ENCODE peak calls at places on chromosomes 1 and 21, in four cellular contexts. S is lower lobe of right lung, F is fibroblast of lung, P is MM.1S. V is an unnamed sample.

GRCh38 chr1:87355894-87356293 is 27.2 kb downstream of the LMO4 start:
- DNase-seq in P (no peak), F (no peak), S (no peak), V (no peak)

GRCh38 chr1:205286335-205286950 is 35.1 kb downstream of the NUAK2 start:
- DNase-seq in S (no peak), P (peak), F (peak), V (peak)

GRCh38 chr1:205438213-205439158 is 16.6 kb upstream of the LEMD1 start:
- DNase-seq in S (peak), F (peak), P (no peak), V (no peak)

GRCh38 chr1:156419863-156420208 is 50.8 kb downstream of the RHBG start:
- DNase-seq in S (no peak), P (no peak), F (no peak), V (no peak)

GRCh38 chr21:33236013-33236686 is 6.4 kb downstream of the IFNAR2 start:
- DNase-seq in S (no peak), P (no peak), F (no peak), V (no peak)

GRCh38 chr1:27527223-27527856 is 37.4 kb upstream of the WASF2 start:
- DNase-seq in F (no peak), P (no peak), S (peak), V (no peak)

GRCh38 chr1:212235848-212236247 is 49.4 kb upstream of the PPP2R5A start:
- DNase-seq in F (no peak), S (no peak), P (no peak), V (no peak)

GRCh38 chr21:32806810-32807386 is 35.3 kb upstream of the PAXBP1 start:
- DNase-seq in F (peak), P (no peak), S (no peak), V (no peak)

GRCh38 chr1:232597721-232598120 is 32.2 kb downstream of the SIPA1L2 start:
- DNase-seq in P (peak), F (no peak), S (no peak), V (no peak)

GRCh38 chr1:6953874-6954502 is 168.7 kb downstream of the CAMTA1 start:
- DNase-seq in S (no peak), F (no peak), P (no peak), V (no peak)

GRCh38 chr1:2948001-2948750 is 73.1 kb upstream of the ACTRT2 start:
- DNase-seq in F (no peak), P (no peak), S (peak), V (no peak)

GRCh38 chr1:25677193-25677773 is 60.7 kb downstream of the MAN1C1 start:
- DNase-seq in S (no peak), F (no peak), P (no peak), V (no peak)

GRCh38 chr1:20445956-20446355 is 40.1 kb downstream of the CAMK2N1 start:
- DNase-seq in F (no peak), S (no peak), P (no peak), V (no peak)

GRCh38 chr1:63643926-63644325 is 50.7 kb downstream of the PGM1 start:
- DNase-seq in P (no peak), F (no peak), S (no peak), V (no peak)

GRCh38 chr1:107548276-107548675 is 407.4 kb downstream of the NTNG1 start:
- DNase-seq in S (no peak), P (no peak), F (peak), V (no peak)

GRCh38 chr1:241048558-241048957 is 308.4 kb downstream of the RGS7 start:
- DNase-seq in F (no peak), S (no peak), P (no peak), V (no peak)

GRCh38 chr1:240399381-240399780 is 212.6 kb downstream of the GREM2 start:
- DNase-seq in P (no peak), F (peak), S (no peak), V (no peak)

GRCh38 chr1:226813671-226814591 is 56.5 kb upstream of the PSEN2 start:
- DNase-seq in S (no peak), P (no peak), F (no peak), V (no peak)

GRCh38 chr21:34582506-34583150 is 32.3 kb downstream of the RCAN1 start:
- DNase-seq in F (peak), P (peak), S (no peak), V (peak)

GRCh38 chr1:206608108-206608698 is 4.1 kb downstream of the EIF2D start:
- DNase-seq in S (no peak), F (no peak), P (peak), V (no peak)

GRCh38 chr21:38478782-38479181 is 19.5 kb downstream of the ERG start:
- DNase-seq in S (no peak), F (peak), P (peak), V (no peak)

GRCh38 chr1:22756053-22756730 is 45.6 kb downstream of the EPHB2 start:
- DNase-seq in P (no peak), F (no peak), S (no peak), V (no peak)

GRCh38 chr1:62746086-62746808 is 37.7 kb upstream of the ATG4C start:
- DNase-seq in P (peak), S (no peak), F (peak), V (no peak)

GRCh38 chr1:152111515-152111968 is 3.7 kb downstream of the TCHH start:
- DNase-seq in F (peak), S (no peak), P (peak), V (no peak)

GRCh38 chr1:116544588-116545358 is 26.1 kb downstream of the CD58 start:
- DNase-seq in S (no peak), P (no peak), F (no peak), V (peak)

GRCh38 chr1:41533731-41534080 is 49.2 kb upstream of the EDN2 start:
- DNase-seq in P (no peak), S (peak), F (no peak), V (no peak)

GRCh38 chr21:42459583-42460215 is 36.3 kb downstream of the RSPH1 start:
- DNase-seq in S (no peak), P (no peak), F (no peak), V (no peak)

GRCh38 chr21:35268817-35269216 is 219.7 kb upstream of the RUNX1 start:
- DNase-seq in F (peak), P (no peak), S (no peak), V (no peak)

GRCh38 chr1:197731449-197731848 is 43.8 kb downstream of the DENND1B start:
- DNase-seq in F (no peak), P (no peak), S (no peak), V (no peak)
- H3K4me3 ChIP-seq in F (no peak), P (no peak), S (no peak), V (no peak)

GRCh38 chr1:101993703-101994102 is 3.0 kb downstream of the OLFM3 start:
- DNase-seq in P (peak), S (no peak), F (no peak), V (no peak)
- TF ChIP-seq CTCF in P (no peak), S (no peak), F (no peak), V (no peak)

GRCh38 chr1:178541396-178541795 is 28.5 kb downstream of the TEX35 start:
- DNase-seq in F (no peak), S (no peak), P (no peak), V (no peak)
- H3K4me3 ChIP-seq in F (no peak), S (peak), P (peak), V (no peak)

GRCh38 chr1:8736927-8737326 is 80.5 kb downstream of the RERE start:
- DNase-seq in S (no peak), P (no peak), F (peak), V (no peak)

GRCh38 chr1:8740034-8740449 is 77.4 kb downstream of the RERE start:
- DNase-seq in P (no peak), F (peak), S (no peak), V (no peak)

GRCh38 chr1:8733463-8733862 is 84.0 kb downstream of the RERE start:
- DNase-seq in P (no peak), F (no peak), S (no peak), V (no peak)

GRCh38 chr1:8742022-8742924 is 75.2 kb downstream of the RERE start:
- DNase-seq in F (no peak), S (no peak), P (no peak), V (no peak)

DNA sequence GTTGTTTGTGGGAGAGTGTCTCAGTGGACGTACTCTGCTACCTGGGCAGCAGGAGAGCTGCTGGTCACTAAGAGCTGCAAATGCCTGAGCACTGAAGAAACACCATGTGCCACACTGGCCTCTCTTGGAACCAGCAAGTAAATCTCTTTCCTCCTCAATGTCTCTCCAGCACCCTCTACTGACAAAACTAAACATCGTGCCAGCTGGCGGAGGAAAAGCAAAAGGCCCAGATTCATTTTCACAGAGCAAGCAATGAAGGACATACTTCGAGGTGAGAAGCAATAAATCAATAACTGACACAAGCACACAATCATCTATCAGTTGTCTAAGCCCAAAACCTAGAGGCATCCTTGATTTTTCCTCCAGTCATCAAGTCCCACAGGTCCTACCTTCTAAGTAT is 78.1 kb downstream of the RERE start:
- DNase-seq in S (no peak), F (no peak), P (peak), V (no peak)
- TF ChIP-seq CTCF in S (no peak), F (no peak), P (peak), V (peak)

GRCh38 chr1:110034040-110034450 is 379 bp upstream of the STRIP1 start:
- DNase-seq in F (no peak), P (no peak), S (no peak), V (no peak)
- H3K4me3 ChIP-seq in F (peak), P (peak), S (peak), V (peak)

GRCh38 chr1:11188381-11188780 is 774 bp upstream of the ANGPTL7 start:
- DNase-seq in P (no peak), F (no peak), S (no peak), V (no peak)
- TF ChIP-seq CTCF in P (no peak), F (no peak), S (no peak), V (no peak)

GRCh38 chr21:17796037-17796403 is 23.1 kb downstream of the C21orf91 start:
- DNase-seq in S (no peak), F (no peak), P (no peak), V (no peak)

GRCh38 chr21:17793675-17794123 is 25.5 kb downstream of the C21orf91 start:
- DNase-seq in S (no peak), F (peak), P (peak), V (no peak)

GRCh38 chr21:17796503-17796902 is 22.7 kb downstream of the C21orf91 start:
- DNase-seq in S (no peak), F (no peak), P (no peak), V (no peak)

GRCh38 chr21:17794631-17795030 is 24.5 kb downstream of the C21orf91 start:
- DNase-seq in F (no peak), S (no peak), P (no peak), V (no peak)

DNA sequence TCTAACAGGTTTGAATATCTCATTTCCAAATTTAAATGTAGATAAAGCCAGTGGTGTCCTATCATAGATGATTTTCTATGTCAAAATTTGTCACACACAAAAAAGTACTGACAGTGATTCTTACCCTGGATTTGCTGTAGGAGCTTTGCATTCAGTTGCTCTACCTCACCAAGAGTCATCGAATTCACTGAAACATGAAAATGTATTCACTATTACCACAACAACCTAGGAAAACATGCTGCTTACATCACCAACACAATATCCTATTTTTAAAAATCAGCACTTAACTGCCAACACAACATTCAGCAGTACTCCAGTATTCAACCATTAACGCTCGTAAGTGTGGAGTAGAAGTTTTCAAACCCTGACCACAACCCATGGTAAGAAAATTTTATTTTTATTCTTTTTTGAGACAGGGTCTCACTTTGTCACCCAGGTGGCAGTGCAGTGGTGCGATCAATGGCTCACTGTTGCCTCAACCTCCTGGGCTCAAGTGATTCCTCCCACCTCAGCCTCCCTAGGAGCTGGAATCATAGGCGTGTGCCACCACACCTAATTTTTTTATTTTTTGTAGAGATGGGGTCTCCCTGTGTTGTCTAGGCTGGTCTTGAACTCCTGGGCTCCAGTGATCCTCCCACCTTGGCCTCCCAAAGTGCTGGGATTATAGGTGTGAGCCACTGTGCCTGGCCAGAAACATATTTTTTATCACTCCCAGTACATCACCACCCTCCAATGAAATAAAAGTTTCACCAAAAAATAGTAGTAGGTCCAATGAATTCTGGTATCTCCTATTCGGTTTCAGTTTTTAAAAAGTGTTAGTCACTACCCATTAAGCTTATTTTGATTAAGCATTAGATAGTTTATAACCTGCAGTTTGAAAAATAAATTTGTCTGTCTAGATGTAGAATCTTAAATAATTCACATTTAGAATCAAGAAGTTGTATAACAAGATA is 23.8 kb downstream of the C21orf91 start:
- DNase-seq in S (no peak), F (no peak), P (no peak), V (no peak)
- H3K4me3 ChIP-seq in S (no peak), F (no peak), P (no peak), V (no peak)

GRCh38 chr1:185239861-185240260 is 77.2 kb downstream of the IVNS1ABP start:
- DNase-seq in P (no peak), F (no peak), S (no peak), V (no peak)

GRCh38 chr1:185244015-185244747 is 72.9 kb downstream of the IVNS1ABP start:
- DNase-seq in P (no peak), S (no peak), F (peak), V (no peak)

GRCh38 chr1:185232874-185233273 is 75.9 kb downstream of the SWT1 start:
- DNase-seq in P (no peak), F (no peak), S (no peak), V (no peak)

GRCh38 chr1:185241127-185241526 is 75.9 kb downstream of the IVNS1ABP start:
- DNase-seq in P (no peak), F (no peak), S (no peak), V (no peak)

DNA sequence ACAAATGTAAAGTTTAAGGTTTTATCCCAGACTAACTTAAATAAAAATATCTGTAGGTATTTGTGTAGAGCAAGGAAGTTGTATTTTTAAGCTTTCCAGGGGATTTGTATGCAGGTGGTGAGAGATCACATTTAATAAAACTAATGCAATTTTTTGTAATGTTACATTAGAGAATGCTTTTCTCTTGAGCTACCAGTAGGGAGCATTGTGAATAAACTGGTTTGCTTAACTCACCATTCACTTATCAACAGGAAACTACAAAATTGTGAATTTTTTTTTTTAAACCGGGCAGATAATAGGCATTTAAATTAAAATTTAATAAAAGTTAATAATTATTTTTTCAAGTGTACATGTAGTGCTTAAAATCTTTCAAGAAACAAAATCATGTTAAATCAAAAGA is 78.6 kb downstream of the IVNS1ABP start:
- DNase-seq in F (peak), P (no peak), S (no peak), V (no peak)
- TF ChIP-seq CTCF in F (peak), P (peak), S (peak), V (peak)

GRCh38 chr1:155008015-155008941 is 5.7 kb downstream of the ZBTB7B start:
- DNase-seq in S (no peak), P (no peak), F (no peak), V (no peak)
- H3K4me3 ChIP-seq in S (peak), P (no peak), F (no peak), V (no peak)

V was measured in GM12864.